ENCODE peak calls at places on chromosomes 7 and 10, in five cellular contexts. F is RPMI7951, M is AG09319, P is cardiac fibroblast, T is posterior vena cava. G is an unnamed sample.

GRCh38 chr10:24415455-24416169 is 206.7 kb downstream of the KIAA1217 start:
- DNase-seq in F (peak; percentile 61), M (no peak), P (peak; percentile 68), T (peak; percentile 94), G (no peak)

GRCh38 chr10:48608279-48608681 is 3.4 kb upstream of the ARHGAP22 start:
- DNase-seq in F (no peak), M (no peak), P (peak; percentile 48), T (no peak), G (peak; percentile 50)

GRCh38 chr7:129494041-129494440 is 8.3 kb upstream of the SMKR1 start:
- DNase-seq in F (peak; percentile 72), M (peak; percentile 78), P (peak; percentile 61), T (no peak), G (peak; percentile 94)

GRCh38 chr7:107167483-107168232 is 1.1 kb upstream of the HBP1 start:
- DNase-seq in F (peak; percentile 82), M (no peak), P (peak; percentile 92), T (no peak), G (peak; percentile 89)

GRCh38 chr10:26378763-26379361 is 59.3 kb upstream of the APBB1IP start:
- DNase-seq in F (peak; percentile 32), M (peak; percentile 43), P (no peak), T (no peak), G (no peak)

GRCh38 chr7:38831262-38831661 is 77.7 kb downstream of the VPS41 start:
- DNase-seq in F (no peak), M (no peak), P (no peak), T (no peak), G (no peak)

GRCh38 chr7:121909721-121910359 is 36.9 kb downstream of the PTPRZ1 start:
- DNase-seq in F (no peak), M (no peak), P (no peak), T (no peak), G (no peak)

GRCh38 chr10:110535958-110536891 is 31.3 kb upstream of the SMC3 start:
- DNase-seq in F (peak; percentile 89), M (no peak), P (peak; percentile 53), T (no peak), G (peak; percentile 71)

GRCh38 chr10:71746344-71747037 is 26.8 kb downstream of the VSIR start:
- DNase-seq in F (no peak), M (no peak), P (peak; percentile 42), T (no peak), G (no peak)

GRCh38 chr10:89926736-89927135 is 225.3 kb downstream of the KIF20B start:
- DNase-seq in F (peak; percentile 22), M (no peak), P (no peak), T (no peak), G (no peak)

GRCh38 chr7:76408121-76408560 is 1.4 kb downstream of the SSC4D start:
- DNase-seq in F (no peak), M (no peak), P (no peak), T (no peak), G (no peak)

GRCh38 chr10:21424511-21424910 is 101.0 kb downstream of the SKIDA1 start:
- DNase-seq in F (peak; percentile 37), M (no peak), P (peak; percentile 16), T (no peak), G (peak; percentile 41)

GRCh38 chr10:132929953-132930640 is 12.3 kb downstream of the CFAP46 start:
- DNase-seq in F (no peak), M (no peak), P (no peak), T (peak; percentile 24), G (no peak)

GRCh38 chr10:102375250-102375649 is 20.3 kb upstream of the NFKB2 start:
- DNase-seq in F (no peak), M (no peak), P (no peak), T (no peak), G (no peak)

GRCh38 chr10:83218205-83218604 is 921.1 kb upstream of the GHITM start:
- DNase-seq in F (no peak), M (no peak), P (no peak), T (no peak), G (no peak)

GRCh38 chr7:20269726-20270125 is 52.5 kb upstream of the MACC1 start:
- DNase-seq in F (peak; percentile 89), M (no peak), P (peak; percentile 75), T (no peak), G (peak; percentile 24)

GRCh38 chr7:133693281-133693680 is 433.9 kb upstream of the LRGUK start:
- DNase-seq in F (no peak), M (no peak), P (no peak), T (no peak), G (no peak)

GRCh38 chr10:119598397-119598796 is 1.6 kb upstream of the TIAL1 start:
- DNase-seq in F (no peak), M (no peak), P (no peak), T (no peak), G (no peak)

GRCh38 chr7:23184709-23185354 is 3.0 kb downstream of the NUP42 start:
- DNase-seq in F (peak; percentile 72), M (peak; percentile 29), P (peak; percentile 75), T (no peak), G (peak; percentile 49)

GRCh38 chr7:118059209-118059608 is 124.8 kb upstream of the LSM8 start:
- DNase-seq in F (no peak), M (no peak), P (peak; percentile 0), T (no peak), G (no peak)

GRCh38 chr10:91250341-91250740 is 29.9 kb downstream of the PCGF5 start:
- DNase-seq in F (no peak), M (no peak), P (no peak), T (no peak), G (no peak)

GRCh38 chr7:27605689-27606269 is 56.9 kb downstream of the HIBADH start:
- DNase-seq in F (peak; percentile 50), M (no peak), P (peak; percentile 51), T (no peak), G (peak; percentile 61)

GRCh38 chr10:74049995-74050394 is 52.1 kb downstream of the VCL start:
- DNase-seq in F (no peak), M (no peak), P (no peak), T (no peak), G (no peak)

GRCh38 chr7:151242181-151243044 is 6.1 kb downstream of the SMARCD3 start:
- DNase-seq in F (no peak), M (no peak), P (no peak), T (peak; percentile 58), G (no peak)

GRCh38 chr10:103798511-103798910 is 56.9 kb downstream of the SH3PXD2A start:
- DNase-seq in F (no peak), M (no peak), P (no peak), T (peak; percentile 71), G (no peak)

GRCh38 chr7:136857573-136857972 is 10.9 kb upstream of the CHRM2 start:
- DNase-seq in F (peak; percentile 47), M (no peak), P (peak; percentile 31), T (no peak), G (peak; percentile 5)

GRCh38 chr10:102918817-102919236 is 733 bp downstream of the CNNM2 start:
- DNase-seq in F (no peak), M (no peak), P (no peak), T (no peak), G (peak; percentile 11)

GRCh38 chr7:46610746-46611145 is 689.7 kb upstream of the IGFBP3 start:
- DNase-seq in F (no peak), M (no peak), P (peak; percentile 36), T (no peak), G (no peak)

GRCh38 chr7:29976673-29977072 is 12.9 kb downstream of the SCRN1 start:
- DNase-seq in F (no peak), M (no peak), P (peak; percentile 87), T (no peak), G (no peak)

GRCh38 chr7:70678621-70679251 is 453.2 kb upstream of the GALNT17 start:
- DNase-seq in F (peak; percentile 37), M (no peak), P (peak; percentile 5), T (no peak), G (no peak)

GRCh38 chr10:97024181-97025073 is 161.3 kb downstream of the SLIT1 start:
- DNase-seq in F (peak; percentile 27), M (no peak), P (peak; percentile 52), T (peak; percentile 66), G (peak; percentile 71)

GRCh38 chr10:5746197-5746596 is 61.6 kb downstream of the TASOR2 start:
- DNase-seq in F (no peak), M (no peak), P (no peak), T (no peak), G (no peak)

G was measured in HCEC 1CT.